ENCODE peak calls at places on chromosomes 16 and 17, in four cellular contexts. Y is stomach, J is SK-N-SH, U is GM12878. X is an unnamed sample. For H3K36me3 and H3K4me1, the result is how much of the 10 kb centered on the place peaks cover.

GRCh38 chr17:9350083-9350482 is 225.5 kb downstream of the STX8 start:
- DNase-seq in Y (no peak), J (no peak), U (no peak), X (no peak)

GRCh38 chr16:82317411-82318168 is 147.6 kb upstream of the MPHOSPH6 start:
- DNase-seq in Y (peak), J (no peak), U (no peak), X (no peak)

GRCh38 chr17:7260601-7261376 is 1.5 kb downstream of the CLDN7 start:
- DNase-seq in Y (peak), J (no peak), U (no peak), X (no peak)

GRCh38 chr17:59753522-59754467 is 46.3 kb downstream of the VMP1 start:
- DNase-seq in Y (no peak), J (peak), U (peak), X (no peak)

GRCh38 chr17:77146882-77147281 is 6.1 kb downstream of the SEC14L1 start:
- DNase-seq in Y (peak), J (no peak), U (no peak), X (no peak)

GRCh38 chr17:44203731-44204452 is 4.2 kb upstream of the ATXN7L3 start:
- DNase-seq in Y (no peak), J (peak), U (no peak), X (no peak)

GRCh38 chr16:46929378-46930332 is 43.8 kb downstream of the DNAJA2 start:
- DNase-seq in Y (peak), J (peak), U (no peak), X (peak)

GRCh38 chr17:47883589-47884426 is 12.2 kb upstream of the SP2 start:
- DNase-seq in Y (no peak), J (no peak), U (no peak), X (no peak)

GRCh38 chr17:56756536-56756935 is 77.2 kb downstream of the C17orf67 start:
- DNase-seq in Y (no peak), J (no peak), U (no peak), X (no peak)

GRCh38 chr16:7182510-7183109 is 150.0 kb upstream of the RBFOX1 start:
- DNase-seq in Y (no peak), J (no peak), U (no peak), X (no peak)

GRCh38 chr16:52812945-52813556 is 239.6 kb downstream of the CHD9NB start:
- DNase-seq in Y (no peak), J (no peak), U (no peak), X (no peak)

GRCh38 chr16:16004314-16004749 is 54.9 kb downstream of the ABCC1 start:
- DNase-seq in Y (no peak), J (no peak), U (no peak), X (no peak)

GRCh38 chr16:11806721-11807120 is 9.7 kb upstream of the ZC3H7A start:
- DNase-seq in Y (no peak), J (no peak), U (no peak), X (no peak)

GRCh38 chr17:60148300-60148838 is 1.4 kb upstream of the CA4 start:
- DNase-seq in Y (no peak), J (peak), U (no peak), X (no peak)

GRCh38 chr17:11990363-11990983 is 6.8 kb downstream of the ZNF18 start:
- DNase-seq in Y (no peak), J (no peak), U (no peak), X (no peak)

GRCh38 chr16:63625141-63625540 is 1496.7 kb downstream of the CDH11 start:
- DNase-seq in Y (no peak), J (no peak), U (no peak), X (no peak)

GRCh38 chr16:3046506-3047386 is at the start of gene MMP25:
- DNase-seq in Y (no peak), J (peak), U (no peak), X (no peak)

GRCh38 chr16:4245400-4245799 is 3.5 kb upstream of the SRL start:
- DNase-seq in Y (no peak), J (no peak), U (no peak), X (no peak)

GRCh38 chr17:56478836-56479447 is 114.6 kb upstream of the NOG start:
- DNase-seq in Y (no peak), J (peak), U (no peak), X (no peak)

GRCh38 chr16:1470543-1471251 is 4.1 kb downstream of the CLCN7 start:
- DNase-seq in Y (no peak), J (no peak), U (no peak), X (no peak)

GRCh38 chr17:8685396-8685795 is 54.9 kb upstream of the MYH10 start:
- DNase-seq in Y (no peak), J (no peak), U (no peak), X (no peak)

GRCh38 chr17:42780816-42781638 is 617 bp downstream of the WNK4 start:
- DNase-seq in Y (no peak), J (no peak), U (no peak), X (no peak)

GRCh38 chr17:61794242-61794641 is 69.1 kb downstream of the BRIP1 start:
- DNase-seq in Y (no peak), J (no peak), U (no peak), X (no peak)

GRCh38 chr17:61793565-61793964 is 69.8 kb downstream of the BRIP1 start:
- DNase-seq in Y (no peak), J (no peak), U (no peak), X (no peak)

GRCh38 chr17:61797283-61797682 is 66.0 kb downstream of the BRIP1 start:
- DNase-seq in Y (no peak), J (no peak), U (no peak), X (no peak)

GRCh38 chr17:61794792-61795191 is 68.5 kb downstream of the BRIP1 start:
- DNase-seq in Y (no peak), J (no peak), U (no peak), X (no peak)

DNA sequence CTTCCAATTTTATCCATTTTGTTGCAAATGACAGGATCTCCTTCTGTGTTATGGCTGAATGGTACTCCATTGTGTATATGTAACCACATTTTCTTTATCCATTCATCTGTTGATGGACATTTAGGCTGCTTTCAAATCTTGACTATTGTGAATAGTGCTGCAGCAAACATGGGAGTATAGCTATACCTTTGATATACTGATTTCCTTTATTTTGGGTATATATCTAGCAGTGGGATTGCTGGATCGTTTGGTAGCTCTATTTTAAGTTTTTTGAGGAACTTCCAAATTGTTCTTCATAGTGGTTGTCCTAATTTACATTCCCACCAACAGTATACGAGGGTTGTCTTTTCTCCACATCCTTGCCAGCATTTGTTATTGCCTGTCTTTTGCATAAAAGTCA is 67.8 kb downstream of the BRIP1 start:
- DNase-seq in Y (no peak), J (no peak), U (no peak), X (no peak)
- H3K36me3 ChIP-seq in Y (under half), J (half or more), U (under half), X (under half)

GRCh38 chr17:81520021-81520894 is 7.7 kb upstream of the ACTG1 start:
- DNase-seq in Y (no peak), J (no peak), U (no peak), X (no peak)
- H3K4me1 ChIP-seq in Y (half or more), J (under half), U (under half), X (half or more)

DNA sequence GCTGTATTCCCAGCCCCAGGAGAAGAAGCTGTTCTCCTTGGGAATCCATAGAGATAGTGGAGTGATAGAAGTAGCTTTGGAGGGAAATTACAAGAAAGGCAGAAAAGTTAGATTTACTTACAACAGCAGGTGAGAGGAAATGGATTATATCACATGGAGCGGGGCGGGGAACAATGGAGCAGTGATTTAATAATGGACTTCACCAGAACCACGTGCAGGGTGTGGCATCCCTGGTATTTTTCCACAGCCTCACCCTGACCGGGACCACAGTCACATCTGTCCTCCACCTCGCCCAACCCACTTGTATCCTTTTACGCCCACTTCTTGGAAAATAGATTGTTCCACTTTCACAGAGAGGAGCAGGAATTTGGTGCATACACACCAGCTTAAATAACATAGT is 16.0 kb upstream of the CYB5B start:
- DNase-seq in Y (peak), J (no peak), U (no peak), X (no peak)
- TF ChIP-seq POLR2AphosphoS5 in Y (no peak), J (no peak), U (no peak), X (no peak)

DNA sequence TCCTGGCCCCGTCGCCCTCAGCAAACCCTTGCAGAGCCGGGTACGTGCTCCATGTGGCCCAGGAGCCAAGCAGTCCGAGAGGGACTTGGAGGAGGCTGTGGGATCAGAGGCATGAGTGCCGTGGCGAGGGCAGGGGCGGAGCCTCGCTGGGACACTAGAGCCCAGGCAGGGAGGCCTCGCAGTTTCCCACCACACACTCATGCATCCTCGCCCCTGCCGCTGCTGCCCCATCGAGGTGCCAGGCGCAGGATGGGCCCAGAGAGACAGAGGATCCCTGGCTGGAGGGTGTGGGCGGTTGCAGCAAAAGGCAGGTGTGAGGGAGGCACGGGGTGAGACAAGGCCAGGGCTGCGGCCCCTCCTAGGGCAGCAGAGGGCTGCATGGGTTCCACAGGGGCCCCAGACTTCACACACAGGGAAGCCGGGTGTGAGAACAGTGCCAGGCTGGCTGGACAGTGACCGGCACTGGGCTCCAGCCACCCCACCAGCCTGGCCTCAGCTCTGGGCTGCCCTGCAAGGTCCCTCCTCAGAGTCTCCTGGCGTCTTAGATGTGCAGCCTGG is 7.7 kb downstream of the BCAR1 start:
- DNase-seq in Y (no peak), J (no peak), U (no peak), X (no peak)
- H3K36me3 ChIP-seq in Y (under half), J (under half), U (under half), X (under half)

GRCh38 chr16:88936008-88936912 is 40.7 kb downstream of the CBFA2T3 start:
- DNase-seq in Y (no peak), J (no peak), U (no peak), X (peak)
- H3K4me1 ChIP-seq in Y (half or more), J (under half), U (under half), X (under half)

DNA sequence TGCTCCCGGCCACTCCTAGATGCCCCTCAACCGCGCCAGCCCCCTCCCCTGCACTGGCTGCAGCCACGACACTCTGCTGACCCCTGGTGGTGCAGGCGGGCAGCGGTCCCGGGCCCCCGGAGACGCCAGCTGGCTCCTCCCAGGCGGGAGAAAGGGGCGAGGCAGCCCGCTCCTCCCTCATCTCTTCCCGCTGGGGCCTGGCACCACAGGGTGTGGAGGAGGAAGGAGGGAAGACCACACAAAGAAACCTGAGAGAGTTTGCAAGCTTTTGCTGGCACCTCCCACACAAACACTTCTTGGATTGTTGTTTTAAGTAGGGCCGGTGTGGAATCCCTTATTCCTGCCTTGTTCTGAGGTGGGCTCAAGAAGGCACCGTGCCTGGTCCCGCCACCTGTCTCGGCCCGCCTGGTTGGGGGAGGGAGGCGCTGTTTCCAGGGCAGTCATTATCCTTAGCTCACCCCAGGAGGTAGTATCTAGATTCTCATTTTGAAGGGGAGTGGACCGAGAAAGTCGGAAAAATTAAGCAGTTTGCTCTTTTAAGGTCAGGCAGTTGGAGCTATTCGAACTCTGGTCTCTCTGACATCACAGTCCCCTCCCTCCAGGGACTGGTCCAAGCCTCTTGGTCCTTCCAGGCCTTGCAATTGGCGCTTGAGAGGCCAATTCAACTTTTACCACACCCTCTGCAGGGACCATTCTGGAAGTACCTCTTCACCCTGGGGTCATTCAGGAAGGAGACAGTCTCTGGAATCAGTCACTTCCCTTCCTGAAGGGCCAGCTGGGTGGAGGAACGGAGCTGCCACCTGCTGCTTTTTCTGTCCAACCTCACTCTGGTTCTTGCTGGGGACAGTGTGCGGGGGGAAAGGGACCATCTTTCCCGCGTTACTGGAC is 951 bp upstream of the ANKRD13B start:
- DNase-seq in Y (peak), J (peak), U (no peak), X (peak)
- TF ChIP-seq POLR2AphosphoS5 in Y (no peak), J (no peak), U (no peak), X (peak)

DNA sequence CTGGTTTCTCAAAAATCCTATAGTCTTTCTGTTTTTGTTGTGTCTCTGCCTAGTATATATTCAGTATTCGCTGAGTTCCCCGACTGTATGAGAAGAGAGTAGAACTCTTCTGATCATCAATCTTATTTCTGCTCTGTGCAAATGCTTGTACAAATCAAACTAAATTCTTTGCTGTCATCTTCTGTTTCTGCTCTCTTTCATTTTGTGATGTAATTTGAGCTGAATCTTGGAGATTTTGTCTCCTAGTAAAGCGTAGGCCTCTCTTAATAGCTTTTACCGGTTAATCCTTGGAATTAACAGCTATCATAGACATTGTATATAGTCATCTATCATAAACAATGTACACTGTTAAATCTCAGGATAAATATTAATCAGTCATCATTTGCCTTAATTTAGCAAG is 61.9 kb downstream of the OMG start:
- DNase-seq in Y (no peak), J (no peak), U (no peak), X (no peak)
- H3K36me3 ChIP-seq in Y (under half), J (half or more), U (under half), X (under half)

GRCh38 chr17:45584092-45585036 is 93.8 kb upstream of the PLEKHM1 start:
- DNase-seq in Y (peak), J (peak), U (no peak), X (peak)
- H3K4me1 ChIP-seq in Y (half or more), J (under half), U (under half), X (under half)